ENCODE peak calls at places on chromosomes 16 and 17, in five cellular contexts. W is neural progenitor cell, G is HepG2, J is K562, X is endothelial cell of umbilical vein. D is an unnamed sample.

GRCh38 chr17:33463887-33464286 is 170.8 kb upstream of the ASIC2 start:
- DNase-seq in G (no peak), X (no peak), W (no peak), J (no peak), D (no peak)

GRCh38 chr17:32755045-32755805 is 121.7 kb downstream of the MYO1D start:
- DNase-seq in J (peak), G (peak), W (peak), X (peak), D (peak)

GRCh38 chr17:80883831-80884735 is 107.6 kb upstream of the CHMP6 start:
- DNase-seq in J (no peak), X (no peak), W (no peak), G (no peak), D (no peak)

GRCh38 chr16:65223335-65223734 is 101.5 kb upstream of the CDH11 start:
- DNase-seq in J (no peak), W (no peak), G (no peak), X (no peak), D (no peak)

GRCh38 chr16:81786321-81786720 is 7.2 kb downstream of the PLCG2 start:
- DNase-seq in G (no peak), W (no peak), X (peak), J (no peak), D (peak)

GRCh38 chr16:3577302-3577752 is at the start of gene NLRC3:
- DNase-seq in X (peak), J (no peak), G (no peak), W (no peak), D (no peak)

GRCh38 chr17:78622491-78623265 is 45.5 kb upstream of the DNAH17 start:
- DNase-seq in G (no peak), W (no peak), J (no peak), X (no peak), D (no peak)

GRCh38 chr16:75151798-75152197 is 3.5 kb downstream of the ZFP1 start:
- DNase-seq in J (no peak), X (no peak), W (no peak), G (no peak), D (no peak)

GRCh38 chr17:10295728-10296343 is 77.0 kb downstream of the MYH13 start:
- DNase-seq in X (no peak), J (peak), G (peak), W (peak), D (peak)

GRCh38 chr16:68575082-68575481 is 36.0 kb downstream of the ZFP90 start:
- DNase-seq in G (no peak), W (no peak), X (no peak), J (no peak), D (no peak)

GRCh38 chr17:69717214-69717613 is 302.7 kb downstream of the MAP2K6 start:
- DNase-seq in G (no peak), J (no peak), W (no peak), X (no peak), D (no peak)

GRCh38 chr17:38917259-38917658 is 8.2 kb upstream of the LASP1NB start:
- DNase-seq in W (no peak), G (no peak), J (no peak), X (no peak), D (peak)

GRCh38 chr17:65433592-65433991 is 127.9 kb downstream of the AXIN2 start:
- DNase-seq in G (no peak), W (no peak), X (no peak), J (no peak), D (no peak)

GRCh38 chr17:64460955-64461354 is 12.0 kb downstream of the MILR1 start:
- DNase-seq in W (no peak), J (no peak), G (no peak), X (peak), D (no peak)

GRCh38 chr16:51971184-51971583 is 575.8 kb downstream of the TOX3 start:
- DNase-seq in G (no peak), X (no peak), W (peak), J (no peak), D (no peak)

GRCh38 chr16:58535100-58535499 is 19.8 kb downstream of the SETD6 start:
- DNase-seq in J (no peak), G (no peak), X (no peak), W (no peak), D (no peak)

GRCh38 chr16:83589576-83589975 is 218.2 kb upstream of the HSBP1 start:
- DNase-seq in G (no peak), J (no peak), W (no peak), X (no peak), D (no peak)

GRCh38 chr17:38369124-38369886 is 17.7 kb downstream of the SOCS7 start:
- DNase-seq in G (no peak), X (no peak), J (no peak), W (no peak), D (no peak)

GRCh38 chr17:2346475-2346874 is 9.2 kb downstream of the SGSM2 start:
- DNase-seq in W (no peak), J (no peak), G (no peak), X (no peak), D (peak)

GRCh38 chr16:25747160-25747758 is 55.5 kb downstream of the HS3ST4 start:
- DNase-seq in X (no peak), G (no peak), W (peak), J (peak), D (peak)

GRCh38 chr16:89009343-89010209 is 32.6 kb upstream of the CBFA2T3 start:
- DNase-seq in J (peak), G (no peak), X (peak), W (peak), D (peak)

GRCh38 chr17:7557825-7558543 is 566 bp upstream of the TNFSF13 start:
- DNase-seq in W (peak), G (peak), J (no peak), X (peak), D (peak)

GRCh38 chr17:7133424-7133823 is 18.8 kb upstream of the ASGR2 start:
- DNase-seq in G (peak), J (peak), W (peak), X (peak), D (no peak)

DNA sequence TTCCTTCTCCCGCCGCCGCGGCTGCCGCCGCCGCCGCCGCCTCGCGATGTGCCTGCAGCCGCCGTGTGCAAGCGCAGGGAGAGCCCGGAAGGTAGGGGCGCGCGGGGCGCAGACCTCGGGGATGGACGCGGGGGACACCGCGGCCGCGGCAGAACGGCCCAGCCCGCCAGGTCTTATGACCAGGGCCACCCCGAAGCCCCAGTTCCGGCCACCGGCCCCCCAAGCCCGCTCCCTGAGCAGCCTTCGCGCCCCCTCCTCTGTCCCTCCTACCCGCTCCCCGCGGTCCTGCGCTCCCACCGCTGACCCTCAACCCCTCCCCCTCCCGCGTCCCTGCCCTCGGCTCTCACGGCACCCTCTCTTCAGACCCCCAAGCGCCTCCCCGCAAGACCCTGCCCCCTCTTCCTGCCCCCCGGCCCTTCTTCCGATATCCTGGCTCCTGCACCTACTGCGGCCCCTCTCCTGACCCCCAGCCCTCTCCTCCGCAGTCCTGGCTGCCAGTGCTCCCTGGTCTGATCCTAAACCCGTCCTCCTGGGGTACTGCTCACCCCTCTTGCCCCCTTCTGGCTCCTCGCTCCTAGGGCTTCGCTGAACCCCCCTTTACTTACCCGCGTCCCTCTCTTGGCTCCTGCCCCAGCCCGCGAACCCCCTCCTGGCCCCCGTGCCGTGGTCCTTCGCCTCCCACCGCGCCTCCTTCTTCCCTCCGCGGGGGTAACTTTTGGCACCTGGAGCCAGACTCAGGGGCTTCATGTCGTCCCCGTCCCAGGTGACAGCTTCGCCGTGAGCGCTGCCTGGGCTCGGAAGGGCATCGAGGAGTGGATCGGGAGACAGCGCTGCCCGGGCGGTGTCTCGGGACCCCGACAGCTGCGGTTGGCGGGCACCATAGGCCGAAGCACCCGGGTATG is 714 bp downstream of the NKD1 start:
- DNase-seq in W (peak), X (peak), G (no peak), J (no peak), D (no peak)
- TF ChIP-seq EZH2 in W (no peak), X (peak), G (no peak), J (no peak), D (no peak)

GRCh38 chr17:28405632-28406477 is at the start of gene SLC46A1:
- DNase-seq in J (peak), W (peak), G (peak), X (peak), D (peak)
- TF ChIP-seq EZH2 in J (no peak), W (peak), G (no peak), X (no peak), D (no peak)

DNA sequence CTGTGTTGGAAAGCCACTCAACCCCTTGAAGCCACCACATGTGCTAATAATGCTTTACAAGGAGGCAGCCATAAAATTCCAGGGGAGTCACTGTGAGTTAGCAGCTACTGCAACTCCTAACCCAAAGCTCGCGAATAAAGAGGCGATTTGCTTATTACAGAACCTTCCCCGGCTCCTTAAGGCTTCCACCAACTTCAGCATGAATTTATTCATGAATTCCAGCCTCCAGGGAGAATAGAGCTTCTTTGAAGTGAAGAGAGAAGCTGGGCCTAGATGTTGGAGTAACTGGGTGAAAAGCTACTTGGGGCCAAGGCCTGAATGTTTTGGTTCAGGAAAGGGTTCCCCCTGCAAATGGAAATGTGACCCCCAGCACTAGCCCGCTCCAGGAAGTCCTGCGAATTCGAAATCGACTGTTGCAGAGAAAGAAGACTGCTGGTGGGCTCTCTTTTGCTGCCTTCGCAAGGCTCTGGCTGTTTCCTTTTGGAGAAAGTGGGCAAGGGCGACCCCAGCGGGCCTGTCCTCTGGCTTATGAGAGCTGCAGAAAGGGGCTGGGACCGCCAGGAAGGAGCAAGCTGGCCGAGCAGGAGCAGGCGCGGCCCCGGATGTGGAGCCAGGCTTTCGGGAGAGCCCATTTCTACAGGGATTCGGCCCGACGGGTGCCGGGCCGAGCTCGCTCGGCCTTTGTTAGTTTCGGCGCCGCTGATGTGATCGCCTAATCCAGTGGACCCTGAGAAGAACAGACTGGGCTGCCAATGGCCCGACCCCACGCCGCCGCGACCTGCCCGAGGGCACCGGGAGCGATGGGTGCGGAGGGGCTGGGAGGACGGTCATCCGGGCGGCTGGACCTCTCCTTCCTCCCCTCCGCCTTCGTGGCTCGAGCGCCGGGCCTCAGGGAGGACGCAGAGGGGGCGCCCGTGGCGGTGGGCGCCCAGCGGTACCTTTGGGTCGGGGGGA is 7.6 kb downstream of the CBX8 start:
- DNase-seq in J (no peak), W (peak), G (no peak), X (no peak), D (no peak)
- TF ChIP-seq EZH2 in J (no peak), W (no peak), G (no peak), X (no peak), D (no peak)

GRCh38 chr16:73064227-73064995 is 16.5 kb upstream of the ZFHX3 start:
- DNase-seq in G (no peak), X (peak), W (no peak), J (no peak), D (no peak)
- TF ChIP-seq EZH2 in G (no peak), X (no peak), W (peak), J (no peak), D (no peak)

D was measured in PC-3.